ENCODE peak calls at places on chromosomes 6 and 20, in seven cellular contexts. F is stomach, T is A549, W is transverse colon, E is ovary, V is GM12878, H is tibial nerve. Z is an unnamed sample.

GRCh38 chr6:34491091-34491430 is 25.2 kb downstream of the PACSIN1 start:
- DNase-seq in F (no peak), T (no peak), W (no peak), E (peak; percentile 34), V (no peak), H (no peak), Z (no peak)

GRCh38 chr20:63830821-63831593 is at the start of gene ZBTB46:
- DNase-seq in F (peak; percentile 62), T (peak; percentile 75), W (peak; percentile 66), E (peak; percentile 65), V (no peak), H (no peak), Z (no peak)

GRCh38 chr20:44324343-44324742 is 12.5 kb upstream of the R3HDML start:
- DNase-seq in F (no peak), T (no peak), W (peak; percentile 78), E (no peak), V (no peak), H (no peak), Z (no peak)

GRCh38 chr20:18794428-18794787 is 19.2 kb upstream of the SCP2D1 start:
- DNase-seq in F (no peak), T (no peak), W (no peak), E (no peak), V (no peak), H (no peak), Z (no peak)

GRCh38 chr6:7236312-7237209 is 76.4 kb downstream of the SSR1 start:
- DNase-seq in F (no peak), T (no peak), W (peak; percentile 30), E (no peak), V (peak; percentile 69), H (no peak), Z (no peak)

GRCh38 chr6:36139991-36140710 is 9.8 kb downstream of the MAPK13 start:
- DNase-seq in F (no peak), T (no peak), W (no peak), E (no peak), V (no peak), H (no peak), Z (no peak)

GRCh38 chr6:19781269-19781668 is 55.9 kb upstream of the ID4 start:
- DNase-seq in F (no peak), T (no peak), W (no peak), E (no peak), V (no peak), H (no peak), Z (no peak)

GRCh38 chr6:12313992-12314589 is 23.9 kb downstream of the EDN1 start:
- DNase-seq in F (peak; percentile 48), T (no peak), W (peak; percentile 38), E (no peak), V (no peak), H (no peak), Z (peak; percentile 78)

GRCh38 chr6:139762587-139763031 is 388.2 kb upstream of the CITED2 start:
- DNase-seq in F (no peak), T (no peak), W (no peak), E (no peak), V (peak; percentile 38), H (no peak), Z (no peak)

GRCh38 chr6:140968062-140968461 is 1164.7 kb upstream of the GJE1 start:
- DNase-seq in F (no peak), T (no peak), W (no peak), E (no peak), V (no peak), H (no peak), Z (no peak)

GRCh38 chr6:157607317-157608109 is 215.5 kb upstream of the SNX9 start:
- DNase-seq in F (no peak), T (no peak), W (no peak), E (no peak), V (no peak), H (no peak), Z (no peak)

GRCh38 chr6:138205437-138206094 is 12.7 kb downstream of the PBOV1 start:
- DNase-seq in F (no peak), T (no peak), W (no peak), E (no peak), V (no peak), H (no peak), Z (no peak)

GRCh38 chr6:37396571-37397185 is 36.3 kb upstream of the CMTR1 start:
- DNase-seq in F (no peak), T (no peak), W (no peak), E (no peak), V (no peak), H (no peak), Z (no peak)

GRCh38 chr6:79526897-79527296 is 10.3 kb downstream of the LCA5 start:
- DNase-seq in F (no peak), T (no peak), W (no peak), E (no peak), V (no peak), H (no peak), Z (no peak)

GRCh38 chr20:41029150-41029872 is 689 bp downstream of the TOP1 start:
- DNase-seq in F (no peak), T (peak; percentile 47), W (peak; percentile 32), E (peak; percentile 37), V (no peak), H (no peak), Z (no peak)

GRCh38 chr6:77561768-77562314 is 91.0 kb upstream of the MEI4 start:
- DNase-seq in F (no peak), T (no peak), W (no peak), E (no peak), V (no peak), H (no peak), Z (no peak)

GRCh38 chr6:47130086-47130485 is 88.0 kb upstream of the ADGRF1 start:
- DNase-seq in F (no peak), T (no peak), W (no peak), E (no peak), V (no peak), H (no peak), Z (no peak)

DNA sequence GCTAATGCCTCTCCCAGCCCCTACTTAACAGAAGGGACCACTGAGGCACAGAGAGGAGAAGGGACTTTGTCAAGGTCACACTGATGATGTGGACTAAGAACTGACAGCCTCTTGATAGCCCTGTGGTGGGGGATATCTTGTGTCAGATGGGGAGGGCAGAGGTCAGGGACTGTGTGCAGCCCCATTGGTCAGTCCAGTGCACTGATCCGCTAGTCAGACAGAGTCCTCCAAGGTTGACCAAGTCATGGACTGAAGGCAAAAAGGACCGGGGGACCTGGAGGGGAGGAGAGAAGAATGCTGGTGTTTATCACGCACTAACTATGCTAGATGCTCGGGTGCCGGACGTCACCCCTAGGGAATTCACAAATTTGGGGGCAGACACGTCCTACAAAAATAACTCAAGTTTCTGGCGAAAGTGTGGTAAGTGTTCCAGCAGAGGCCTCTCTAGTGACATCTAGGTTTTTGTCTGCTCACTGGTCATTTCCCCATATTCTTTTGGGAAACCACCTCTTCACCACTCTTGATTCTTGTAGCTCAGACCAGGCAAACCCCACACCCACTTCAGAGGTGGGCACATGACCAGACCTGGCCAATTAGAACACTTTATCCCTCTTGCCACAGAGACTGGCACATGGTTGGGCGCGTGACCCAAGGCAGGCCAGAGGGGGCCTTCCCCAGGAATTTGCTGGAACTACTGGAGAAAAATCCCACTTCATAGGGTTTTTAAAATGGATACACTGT is 21.0 kb downstream of the TCF15 start:
- DNase-seq in F (no peak), T (no peak), W (no peak), E (no peak), V (peak; percentile 66), H (no peak), Z (no peak)
- TF ChIP-seq CTCF in F (no peak), T (no peak), W (no peak), E (no peak), V (peak; percentile 22), H (no peak), Z (no peak)

GRCh38 chr6:3825331-3825831 is 23.8 kb upstream of the FAM50B start:
- DNase-seq in F (peak; percentile 49), T (no peak), W (no peak), E (peak; percentile 50), V (no peak), H (peak; percentile 69), Z (no peak)
- TF ChIP-seq POLR2A in F (no peak), T (no peak), W (no peak), E (no peak), V (no peak), H (no peak), Z (no peak)

GRCh38 chr6:150452642-150453243 is 83.9 kb downstream of the IYD start:
- DNase-seq in F (no peak), T (no peak), W (no peak), E (peak; percentile 23), V (no peak), H (peak; percentile 7), Z (no peak)
- TF ChIP-seq EP300 in F (no peak), T (no peak), W (no peak), E (no peak), V (no peak), H (no peak), Z (no peak)

GRCh38 chr6:26254666-26255176 is 110.3 kb upstream of the BTN3A2 start:
- DNase-seq in F (no peak), T (no peak), W (no peak), E (no peak), V (no peak), H (no peak), Z (peak; percentile 24)

GRCh38 chr6:26260791-26261484 is 104.1 kb upstream of the BTN3A2 start:
- DNase-seq in F (no peak), T (no peak), W (no peak), E (no peak), V (no peak), H (no peak), Z (no peak)

GRCh38 chr6:26260110-26260637 is 104.8 kb upstream of the BTN3A2 start:
- DNase-seq in F (no peak), T (no peak), W (no peak), E (no peak), V (no peak), H (no peak), Z (no peak)

GRCh38 chr6:26257272-26257671 is 107.7 kb upstream of the BTN3A2 start:
- DNase-seq in F (no peak), T (no peak), W (no peak), E (no peak), V (no peak), H (no peak), Z (no peak)

DNA sequence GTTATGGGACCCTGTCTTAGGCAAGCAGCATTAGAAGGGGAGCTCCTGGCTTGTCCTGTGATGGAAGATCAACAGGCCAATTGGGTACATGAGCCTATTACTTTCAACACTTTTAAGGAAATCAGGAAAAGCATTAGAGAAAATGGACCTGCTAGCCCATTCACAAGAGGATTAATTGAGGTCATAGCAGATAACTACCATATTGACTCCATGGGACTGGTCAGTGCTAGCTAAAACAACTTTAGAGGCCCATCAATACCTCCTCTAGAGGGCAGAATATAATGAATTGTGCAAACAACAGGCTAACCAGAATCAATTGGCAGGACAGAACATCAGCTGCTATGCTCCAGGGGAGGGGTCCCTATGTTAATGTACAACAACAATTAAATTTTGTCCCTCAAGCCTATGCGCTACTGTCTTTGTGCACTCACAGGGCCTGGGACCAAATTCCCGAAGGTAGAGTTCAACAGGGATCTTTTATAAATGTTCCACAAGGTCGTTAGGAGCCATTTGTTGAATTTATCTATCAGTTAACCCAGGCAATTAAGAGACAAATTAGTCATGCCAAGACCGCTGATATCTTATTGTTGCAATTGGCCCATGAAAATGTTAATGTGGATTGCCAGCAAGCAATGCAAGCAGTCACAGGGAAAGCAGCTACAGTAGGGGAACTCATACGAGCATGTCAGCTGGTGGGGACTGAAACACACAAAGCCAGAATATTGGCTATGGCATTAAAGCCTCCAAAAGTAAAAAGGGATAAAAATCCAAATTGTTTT is 106.6 kb upstream of the BTN3A2 start:
- DNase-seq in F (no peak), T (no peak), W (no peak), E (no peak), V (no peak), H (no peak), Z (no peak)
- TF ChIP-seq CTCF in F (no peak), T (no peak), W (no peak), E (no peak), V (peak; percentile 29), H (no peak), Z (no peak)

Z was measured in esophagus muscularis mucosa.